ENCODE peak calls at places on chromosome 12, in ten cellular contexts. N is ovary, C is tibial artery, L is neural progenitor cell, F is adrenal gland, Y is IMR-90, J is upper lobe of left lung, I is mucosa of descending colon, B is HCT116, O is heart left ventricle. Z is an unnamed sample.

GRCh38 chr12:30687265-30687986 is 8.2 kb downstream of the IPO8 start:
- DNase-seq in N (no peak), C (no peak), L (no peak), F (no peak), Y (peak; percentile 31), J (no peak), I (no peak), B (no peak), O (no peak), Z (no peak)

GRCh38 chr12:15928345-15928744 is 17.2 kb downstream of the DERA start:
- DNase-seq in N (no peak), C (no peak), L (no peak), F (no peak), Y (peak; percentile 96), J (no peak), I (no peak), B (no peak), O (no peak), Z (no peak)

GRCh38 chr12:6925239-6925542 is 2.6 kb upstream of the ATN1 start:
- DNase-seq in N (no peak), C (no peak), L (peak; percentile 64), F (no peak), Y (no peak), J (no peak), I (no peak), B (no peak), O (no peak), Z (no peak)

GRCh38 chr12:11630046-11630706 is 19.3 kb upstream of the ETV6 start:
- DNase-seq in N (no peak), C (no peak), L (peak; percentile 51), F (no peak), Y (no peak), J (no peak), I (no peak), B (no peak), O (no peak), Z (no peak)

GRCh38 chr12:87305481-87305880 is 723.7 kb downstream of the C12orf50 start:
- DNase-seq in N (no peak), C (no peak), L (no peak), F (no peak), Y (peak; percentile 23), J (no peak), I (no peak), B (no peak), O (no peak), Z (no peak)

GRCh38 chr12:6476496-6476895 is 6.0 kb upstream of the VAMP1 start:
- DNase-seq in N (no peak), C (no peak), L (no peak), F (no peak), Y (peak; percentile 88), J (no peak), I (no peak), B (no peak), O (no peak), Z (no peak)

GRCh38 chr12:67667276-67668073 is 18.9 kb downstream of the DYRK2 start:
- DNase-seq in N (peak; percentile 67), C (peak; percentile 86), L (no peak), F (peak; percentile 45), Y (no peak), J (no peak), I (peak; percentile 50), B (no peak), O (peak; percentile 82), Z (no peak)

GRCh38 chr12:51820721-51821422 is 27.6 kb downstream of the FIGNL2 start:
- DNase-seq in N (no peak), C (no peak), L (peak; percentile 92), F (no peak), Y (peak; percentile 60), J (peak; percentile 95), I (peak; percentile 72), B (no peak), O (peak; percentile 64), Z (peak; percentile 89)

GRCh38 chr12:14129601-14130178 is 148.3 kb upstream of the GRIN2B start:
- DNase-seq in N (no peak), C (no peak), L (no peak), F (no peak), Y (no peak), J (no peak), I (no peak), B (no peak), O (no peak), Z (no peak)

GRCh38 chr12:6045438-6045837 is 79.0 kb downstream of the VWF start:
- DNase-seq in N (no peak), C (no peak), L (no peak), F (no peak), Y (no peak), J (no peak), I (no peak), B (no peak), O (peak; percentile 10), Z (no peak)

GRCh38 chr12:132610051-132610759 is at the start of gene LRCOL1:
- DNase-seq in N (no peak), C (no peak), L (peak; percentile 21), F (peak; percentile 46), Y (peak; percentile 90), J (peak; percentile 76), I (peak; percentile 19), B (no peak), O (peak; percentile 80), Z (no peak)

GRCh38 chr12:56099787-56100186 is 4.6 kb upstream of the PA2G4 start:
- DNase-seq in N (no peak), C (no peak), L (no peak), F (no peak), Y (no peak), J (no peak), I (no peak), B (no peak), O (no peak), Z (no peak)

GRCh38 chr12:122641976-122642375 is 61.2 kb downstream of the HCAR2 start:
- DNase-seq in N (no peak), C (no peak), L (no peak), F (peak; percentile 34), Y (peak; percentile 58), J (no peak), I (no peak), B (no peak), O (no peak), Z (no peak)

GRCh38 chr12:8950287-8950574 is 786 bp upstream of the M6PR start:
- DNase-seq in N (no peak), C (no peak), L (no peak), F (no peak), Y (no peak), J (no peak), I (no peak), B (no peak), O (no peak), Z (no peak)
- TF ChIP-seq CTCF in N (no peak), C (no peak), L (no peak), F (no peak), Y (no peak), J (no peak), I (no peak), B (no peak), O (no peak), Z (no peak)

DNA sequence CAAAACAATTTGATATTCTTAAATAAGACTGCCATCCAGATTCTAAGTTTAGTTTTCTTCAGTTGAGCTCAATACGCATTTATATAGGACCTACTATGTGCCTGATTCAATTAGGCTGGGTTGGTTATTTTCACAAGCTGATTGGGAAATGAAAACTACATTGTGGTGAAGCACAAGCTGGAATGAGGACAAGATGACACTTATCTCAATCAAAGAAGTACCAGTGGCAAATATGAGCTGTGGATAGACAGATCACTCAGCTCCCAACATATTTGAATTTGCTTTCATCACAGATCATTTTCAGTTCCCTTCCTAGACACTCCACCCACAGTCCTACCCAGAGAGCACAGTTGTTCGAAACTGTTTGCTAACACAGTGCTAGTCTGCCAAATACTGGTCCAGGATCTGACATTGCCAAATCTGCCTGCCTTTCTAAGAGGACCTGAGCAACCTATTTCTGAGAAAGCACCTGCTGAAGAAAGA is 74.7 kb downstream of the LLPH start:
- DNase-seq in N (no peak), C (no peak), L (no peak), F (no peak), Y (no peak), J (no peak), I (no peak), B (no peak), O (no peak), Z (no peak)
- H3K4me3 ChIP-seq in N (no peak overlapping the region), C (no peak overlapping the region), L (no peak overlapping the region), F (no peak overlapping the region), Y (no peak overlapping the region), J (no peak overlapping the region), I (no peak overlapping the region), B (no peak overlapping the region), O (no peak overlapping the region), Z (no peak overlapping the region)

GRCh38 chr12:106097011-106097410 is 41.7 kb downstream of the NUAK1 start:
- DNase-seq in N (no peak), C (no peak), L (no peak), F (peak; percentile 27), Y (peak; percentile 35), J (no peak), I (no peak), B (no peak), O (no peak), Z (no peak)
- H3K36me3 ChIP-seq in N (no peaks in the 10 kb centered on the region), C (no peaks in the 10 kb centered on the region), L (no peaks in the 10 kb centered on the region), F (no peaks in the 10 kb centered on the region), Y (peaks cover 12% of the 10 kb centered on the region), J (no peaks in the 10 kb centered on the region), I (no peaks in the 10 kb centered on the region), B (no peaks in the 10 kb centered on the region), O (peaks cover 24% of the 10 kb centered on the region), Z (no peaks in the 10 kb centered on the region)

GRCh38 chr12:89525824-89526770 is at the start of gene POC1B:
- DNase-seq in N (peak; percentile 80), C (peak; percentile 73), L (peak; percentile 90), F (peak; percentile 74), Y (peak; percentile 77), J (peak; percentile 93), I (peak; percentile 87), B (peak; percentile 74), O (peak; percentile 88), Z (peak; percentile 88)
- TF ChIP-seq CTCF in N (peak; percentile 20), C (no peak), L (no peak), F (no peak), Y (no peak), J (peak; percentile 3), I (no peak), B (no peak), O (no peak), Z (no peak)

GRCh38 chr12:21651821-21652220 is 5.8 kb downstream of the LDHB start:
- DNase-seq in N (no peak), C (no peak), L (no peak), F (no peak), Y (no peak), J (no peak), I (no peak), B (no peak), O (no peak), Z (no peak)
- H3K4me3 ChIP-seq in N (no peak overlapping the region), C (no peak overlapping the region), L (no peak overlapping the region), F (no peak overlapping the region), Y (no peak overlapping the region), J (no peak overlapping the region), I (no peak overlapping the region), B (no peak overlapping the region), O (no peak overlapping the region), Z (no peak overlapping the region)

Z was measured in pancreas.